ENCODE peak calls at places on chromosome 11, in seven cellular contexts. One of them, this sample, is unnamed.

GRCh38 chr11:35056391-35057093 is 82.4 kb upstream of the CD44 start:
- DNase-seq in Peyer's patch: no peak
- DNase-seq in fibroblast of lung: no peak
- DNase-seq in ovary: no peak
- DNase-seq in OCI-LY7: no peak
- DNase-seq in HCT116: no peak
- DNase-seq in prostate gland: no peak
- DNase-seq in this sample: no peak

GRCh38 chr11:75312346-75312745 is 39.1 kb downstream of the ARRB1 start:
- DNase-seq in Peyer's patch: no peak
- DNase-seq in fibroblast of lung: no peak
- DNase-seq in ovary: no peak
- DNase-seq in OCI-LY7: no peak
- DNase-seq in HCT116: no peak
- DNase-seq in prostate gland: no peak
- DNase-seq in this sample: no peak

GRCh38 chr11:59680287-59681154 is 11.7 kb upstream of the PATL1 start:
- DNase-seq in Peyer's patch: peak
- DNase-seq in fibroblast of lung: peak
- DNase-seq in ovary: peak
- DNase-seq in OCI-LY7: peak
- DNase-seq in HCT116: peak
- DNase-seq in prostate gland: peak
- DNase-seq in this sample: peak

GRCh38 chr11:44575288-44575672 is 9.8 kb downstream of the CD82 start:
- DNase-seq in Peyer's patch: no peak
- DNase-seq in fibroblast of lung: no peak
- DNase-seq in ovary: no peak
- DNase-seq in OCI-LY7: no peak
- DNase-seq in HCT116: no peak
- DNase-seq in prostate gland: no peak
- DNase-seq in this sample: no peak

GRCh38 chr11:23865341-23865975 is 631.4 kb upstream of the LUZP2 start:
- DNase-seq in Peyer's patch: no peak
- DNase-seq in fibroblast of lung: no peak
- DNase-seq in ovary: no peak
- DNase-seq in OCI-LY7: no peak
- DNase-seq in HCT116: no peak
- DNase-seq in prostate gland: no peak
- DNase-seq in this sample: no peak

GRCh38 chr11:33248416-33248957 is 8.7 kb upstream of the HIPK3 start:
- DNase-seq in Peyer's patch: no peak
- DNase-seq in fibroblast of lung: peak
- DNase-seq in ovary: no peak
- DNase-seq in OCI-LY7: no peak
- DNase-seq in HCT116: no peak
- DNase-seq in prostate gland: no peak
- DNase-seq in this sample: peak

GRCh38 chr11:116787436-116787785 is 412 bp downstream of the ZPR1 start:
- DNase-seq in Peyer's patch: no peak
- DNase-seq in fibroblast of lung: no peak
- DNase-seq in ovary: no peak
- DNase-seq in OCI-LY7: no peak
- DNase-seq in HCT116: no peak
- DNase-seq in prostate gland: no peak
- DNase-seq in this sample: no peak

GRCh38 chr11:64856382-64857227 is 12.2 kb upstream of the CDC42BPG start:
- DNase-seq in Peyer's patch: no peak
- DNase-seq in fibroblast of lung: peak
- DNase-seq in ovary: no peak
- DNase-seq in OCI-LY7: no peak
- DNase-seq in HCT116: peak
- DNase-seq in prostate gland: no peak
- DNase-seq in this sample: no peak

GRCh38 chr11:130237282-130238006 is 77.3 kb downstream of the ZBTB44 start:
- DNase-seq in Peyer's patch: no peak
- DNase-seq in fibroblast of lung: no peak
- DNase-seq in ovary: no peak
- DNase-seq in OCI-LY7: no peak
- DNase-seq in HCT116: no peak
- DNase-seq in prostate gland: no peak
- DNase-seq in this sample: no peak

GRCh38 chr11:134654161-134654915 is 242.3 kb upstream of the B3GAT1 start:
- DNase-seq in Peyer's patch: no peak
- DNase-seq in fibroblast of lung: no peak
- DNase-seq in ovary: no peak
- DNase-seq in OCI-LY7: no peak
- DNase-seq in HCT116: no peak
- DNase-seq in prostate gland: no peak
- DNase-seq in this sample: no peak

GRCh38 chr11:127890026-127890611 is 697.2 kb downstream of the ETS1 start:
- DNase-seq in Peyer's patch: no peak
- DNase-seq in fibroblast of lung: peak
- DNase-seq in ovary: no peak
- DNase-seq in OCI-LY7: no peak
- DNase-seq in HCT116: no peak
- DNase-seq in prostate gland: no peak
- DNase-seq in this sample: no peak

GRCh38 chr11:11583801-11584445 is 37.9 kb downstream of the GALNT18 start:
- DNase-seq in Peyer's patch: no peak
- DNase-seq in fibroblast of lung: no peak
- DNase-seq in ovary: no peak
- DNase-seq in OCI-LY7: no peak
- DNase-seq in HCT116: no peak
- DNase-seq in prostate gland: no peak
- DNase-seq in this sample: no peak

GRCh38 chr11:43359432-43359818 is 705 bp downstream of the TTC17 start:
- DNase-seq in Peyer's patch: no peak
- DNase-seq in fibroblast of lung: peak
- DNase-seq in ovary: no peak
- DNase-seq in OCI-LY7: peak
- DNase-seq in HCT116: no peak
- DNase-seq in prostate gland: no peak
- DNase-seq in this sample: no peak

GRCh38 chr11:130786987-130787688 is 129.1 kb downstream of the SNX19 start:
- DNase-seq in Peyer's patch: no peak
- DNase-seq in fibroblast of lung: peak
- DNase-seq in ovary: no peak
- DNase-seq in OCI-LY7: no peak
- DNase-seq in HCT116: no peak
- DNase-seq in prostate gland: no peak
- DNase-seq in this sample: no peak

GRCh38 chr11:122727101-122727929 is 71.8 kb downstream of the UBASH3B start:
- DNase-seq in Peyer's patch: peak
- DNase-seq in fibroblast of lung: no peak
- DNase-seq in ovary: no peak
- DNase-seq in OCI-LY7: peak
- DNase-seq in HCT116: no peak
- DNase-seq in prostate gland: no peak
- DNase-seq in this sample: no peak

GRCh38 chr11:86559311-86559945 is 113.0 kb downstream of the ME3 start:
- DNase-seq in Peyer's patch: no peak
- DNase-seq in fibroblast of lung: peak
- DNase-seq in ovary: peak
- DNase-seq in OCI-LY7: no peak
- DNase-seq in HCT116: no peak
- DNase-seq in prostate gland: no peak
- DNase-seq in this sample: no peak

GRCh38 chr11:65501530-65502273 is 2.9 kb downstream of the MALAT1 start:
- DNase-seq in Peyer's patch: no peak
- DNase-seq in fibroblast of lung: peak
- DNase-seq in ovary: no peak
- DNase-seq in OCI-LY7: peak
- DNase-seq in HCT116: no peak
- DNase-seq in prostate gland: no peak
- DNase-seq in this sample: no peak

GRCh38 chr11:120894207-120894989 is 129.5 kb upstream of the TBCEL start:
- DNase-seq in Peyer's patch: no peak
- DNase-seq in fibroblast of lung: no peak
- DNase-seq in ovary: no peak
- DNase-seq in OCI-LY7: no peak
- DNase-seq in HCT116: no peak
- DNase-seq in prostate gland: peak
- DNase-seq in this sample: no peak

GRCh38 chr11:5288912-5289525 is 12.7 kb downstream of the OR51B4 start:
- DNase-seq in Peyer's patch: no peak
- DNase-seq in fibroblast of lung: no peak
- DNase-seq in ovary: no peak
- DNase-seq in OCI-LY7: no peak
- DNase-seq in HCT116: no peak
- DNase-seq in prostate gland: no peak
- DNase-seq in this sample: no peak

GRCh38 chr11:76445122-76446084 is 585 bp downstream of the EMSY start:
- DNase-seq in Peyer's patch: peak
- DNase-seq in fibroblast of lung: peak
- DNase-seq in ovary: peak
- DNase-seq in OCI-LY7: peak
- DNase-seq in HCT116: peak
- DNase-seq in prostate gland: peak
- DNase-seq in this sample: peak

GRCh38 chr11:76444384-76445121 is at the start of gene EMSY:
- DNase-seq in Peyer's patch: peak
- DNase-seq in fibroblast of lung: peak
- DNase-seq in ovary: peak
- DNase-seq in OCI-LY7: peak
- DNase-seq in HCT116: peak
- DNase-seq in prostate gland: peak
- DNase-seq in this sample: peak

GRCh38 chr11:76444065-76444383 is 794 bp upstream of the EMSY start:
- DNase-seq in Peyer's patch: no peak
- DNase-seq in fibroblast of lung: no peak
- DNase-seq in ovary: no peak
- DNase-seq in OCI-LY7: peak
- DNase-seq in HCT116: no peak
- DNase-seq in prostate gland: no peak
- DNase-seq in this sample: no peak

GRCh38 chr11:76448506-76448905 is 3.7 kb downstream of the EMSY start:
- DNase-seq in Peyer's patch: no peak
- DNase-seq in fibroblast of lung: no peak
- DNase-seq in ovary: no peak
- DNase-seq in OCI-LY7: no peak
- DNase-seq in HCT116: no peak
- DNase-seq in prostate gland: no peak
- DNase-seq in this sample: no peak

GRCh38 chr11:76443254-76443935 is 1.4 kb upstream of the EMSY start:
- DNase-seq in Peyer's patch: no peak
- DNase-seq in fibroblast of lung: peak
- DNase-seq in ovary: no peak
- DNase-seq in OCI-LY7: no peak
- DNase-seq in HCT116: no peak
- DNase-seq in prostate gland: no peak
- DNase-seq in this sample: no peak
- H3K27ac ChIP-seq in Peyer's patch: no peak
- H3K27ac ChIP-seq in fibroblast of lung: peak
- H3K27ac ChIP-seq in ovary: no peak
- H3K27ac ChIP-seq in OCI-LY7: peak
- H3K27ac ChIP-seq in HCT116: peak
- H3K27ac ChIP-seq in prostate gland: no peak
- H3K27ac ChIP-seq in this sample: no peak

GRCh38 chr11:16912607-16913006 is 101.6 kb downstream of the PLEKHA7 start:
- DNase-seq in Peyer's patch: no peak
- DNase-seq in fibroblast of lung: no peak
- DNase-seq in ovary: no peak
- DNase-seq in OCI-LY7: no peak
- DNase-seq in HCT116: no peak
- DNase-seq in prostate gland: no peak
- DNase-seq in this sample: no peak

GRCh38 chr11:16920559-16920958 is 93.7 kb downstream of the PLEKHA7 start:
- DNase-seq in Peyer's patch: no peak
- DNase-seq in fibroblast of lung: no peak
- DNase-seq in ovary: no peak
- DNase-seq in OCI-LY7: no peak
- DNase-seq in HCT116: no peak
- DNase-seq in prostate gland: no peak
- DNase-seq in this sample: no peak

GRCh38 chr11:16921019-16921418 is 93.2 kb downstream of the PLEKHA7 start:
- DNase-seq in Peyer's patch: no peak
- DNase-seq in fibroblast of lung: no peak
- DNase-seq in ovary: no peak
- DNase-seq in OCI-LY7: no peak
- DNase-seq in HCT116: no peak
- DNase-seq in prostate gland: no peak
- DNase-seq in this sample: no peak

GRCh38 chr11:16917941-16918340 is 96.3 kb downstream of the PLEKHA7 start:
- DNase-seq in Peyer's patch: no peak
- DNase-seq in fibroblast of lung: no peak
- DNase-seq in ovary: no peak
- DNase-seq in OCI-LY7: no peak
- DNase-seq in HCT116: no peak
- DNase-seq in prostate gland: no peak
- DNase-seq in this sample: no peak
- H3K27ac ChIP-seq in Peyer's patch: no peak
- H3K27ac ChIP-seq in fibroblast of lung: no peak
- H3K27ac ChIP-seq in ovary: no peak
- H3K27ac ChIP-seq in OCI-LY7: no peak
- H3K27ac ChIP-seq in HCT116: no peak
- H3K27ac ChIP-seq in prostate gland: no peak
- H3K27ac ChIP-seq in this sample: no peak

GRCh38 chr11:6402061-6402470 is 11.8 kb downstream of the SMPD1 start:
- DNase-seq in Peyer's patch: peak
- DNase-seq in fibroblast of lung: no peak
- DNase-seq in ovary: no peak
- DNase-seq in OCI-LY7: peak
- DNase-seq in HCT116: no peak
- DNase-seq in prostate gland: no peak
- DNase-seq in this sample: no peak
- H3K27ac ChIP-seq in Peyer's patch: peak
- H3K27ac ChIP-seq in fibroblast of lung: no peak
- H3K27ac ChIP-seq in ovary: no peak
- H3K27ac ChIP-seq in OCI-LY7: peak
- H3K27ac ChIP-seq in HCT116: no peak
- H3K27ac ChIP-seq in prostate gland: no peak
- H3K27ac ChIP-seq in this sample: no peak

DNA sequence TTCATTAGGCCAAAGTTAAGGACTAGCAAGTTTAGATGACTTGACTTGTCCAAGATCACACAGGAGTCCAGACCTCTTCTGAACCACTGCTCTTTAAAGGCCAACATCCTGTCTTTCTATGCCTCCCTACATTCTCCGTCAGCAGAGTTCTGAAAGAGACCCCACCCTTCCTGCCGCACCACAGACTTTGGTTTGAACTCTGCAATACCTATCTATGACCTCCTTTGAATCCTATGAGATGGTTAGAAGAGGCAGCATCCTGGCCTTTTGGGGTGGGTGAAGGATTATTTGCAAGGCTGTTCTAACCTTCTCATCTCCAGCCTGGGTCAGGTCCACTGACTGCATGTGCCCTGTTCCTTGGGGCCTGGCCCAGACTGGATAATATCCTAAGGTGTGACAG is 4.3 kb upstream of the RRM1 start:
- DNase-seq in Peyer's patch: no peak
- DNase-seq in fibroblast of lung: no peak
- DNase-seq in ovary: no peak
- DNase-seq in OCI-LY7: no peak
- DNase-seq in HCT116: no peak
- DNase-seq in prostate gland: no peak
- DNase-seq in this sample: no peak
- H3K27ac ChIP-seq in Peyer's patch: no peak
- H3K27ac ChIP-seq in fibroblast of lung: no peak
- H3K27ac ChIP-seq in ovary: no peak
- H3K27ac ChIP-seq in OCI-LY7: no peak
- H3K27ac ChIP-seq in HCT116: no peak
- H3K27ac ChIP-seq in prostate gland: no peak
- H3K27ac ChIP-seq in this sample: no peak

GRCh38 chr11:48002565-48002964 is 22.2 kb downstream of the PTPRJ start:
- DNase-seq in Peyer's patch: no peak
- DNase-seq in fibroblast of lung: no peak
- DNase-seq in ovary: no peak
- DNase-seq in OCI-LY7: peak
- DNase-seq in HCT116: no peak
- DNase-seq in prostate gland: no peak
- DNase-seq in this sample: no peak
- H3K27ac ChIP-seq in Peyer's patch: peak
- H3K27ac ChIP-seq in fibroblast of lung: no peak
- H3K27ac ChIP-seq in ovary: no peak
- H3K27ac ChIP-seq in OCI-LY7: peak
- H3K27ac ChIP-seq in HCT116: no peak
- H3K27ac ChIP-seq in prostate gland: peak
- H3K27ac ChIP-seq in this sample: no peak